ENCODE peak calls at places on chromosomes 6 and 20, in six cellular contexts. One of them, this sample, is unnamed.

GRCh38 chr20:40108321-40108720 is 580.7 kb downstream of the MAFB start:
- DNase-seq in spleen: no peak
- DNase-seq in keratinocyte: no peak
- DNase-seq in brain microvascular endothelial cell: no peak
- DNase-seq in aorta: no peak
- DNase-seq in mesenchymal stem cell: no peak
- DNase-seq in this sample: no peak

GRCh38 chr6:17987576-17988421 is at the start of gene KIF13A:
- DNase-seq in spleen: peak; percentile 93
- DNase-seq in brain microvascular endothelial cell: peak; percentile 35
- DNase-seq in aorta: peak; percentile 90
- DNase-seq in keratinocyte: no peak
- DNase-seq in mesenchymal stem cell: peak; percentile 80
- DNase-seq in this sample: peak; percentile 73

GRCh38 chr6:131013495-131013894 is 49.5 kb downstream of the EPB41L2 start:
- DNase-seq in mesenchymal stem cell: peak; percentile 76
- DNase-seq in keratinocyte: no peak
- DNase-seq in brain microvascular endothelial cell: peak; percentile 87
- DNase-seq in spleen: no peak
- DNase-seq in aorta: no peak
- DNase-seq in this sample: no peak

GRCh38 chr6:28606424-28607391 is 81.0 kb downstream of the GPX5 start:
- DNase-seq in keratinocyte: no peak
- DNase-seq in mesenchymal stem cell: peak; percentile 74
- DNase-seq in brain microvascular endothelial cell: peak; percentile 84
- DNase-seq in aorta: no peak
- DNase-seq in spleen: no peak
- DNase-seq in this sample: no peak

GRCh38 chr20:23291575-23292240 is 58.9 kb upstream of the NXT1 start:
- DNase-seq in mesenchymal stem cell: no peak
- DNase-seq in keratinocyte: no peak
- DNase-seq in aorta: no peak
- DNase-seq in spleen: peak; percentile 44
- DNase-seq in brain microvascular endothelial cell: no peak
- DNase-seq in this sample: no peak

GRCh38 chr6:158752613-158753012 is 66.6 kb downstream of the EZR start:
- DNase-seq in spleen: no peak
- DNase-seq in aorta: no peak
- DNase-seq in keratinocyte: no peak
- DNase-seq in mesenchymal stem cell: no peak
- DNase-seq in brain microvascular endothelial cell: no peak
- DNase-seq in this sample: peak; percentile 48

GRCh38 chr6:95133578-95133977 is 443.8 kb upstream of the MANEA start:
- DNase-seq in brain microvascular endothelial cell: no peak
- DNase-seq in keratinocyte: no peak
- DNase-seq in mesenchymal stem cell: peak; percentile 2
- DNase-seq in spleen: no peak
- DNase-seq in aorta: no peak
- DNase-seq in this sample: no peak

GRCh38 chr6:19833947-19834346 is 3.2 kb upstream of the ID4 start:
- DNase-seq in mesenchymal stem cell: peak; percentile 14
- DNase-seq in keratinocyte: no peak
- DNase-seq in aorta: no peak
- DNase-seq in spleen: no peak
- DNase-seq in brain microvascular endothelial cell: no peak
- DNase-seq in this sample: no peak

GRCh38 chr20:25207960-25208534 is 12.5 kb downstream of the ENTPD6 start:
- DNase-seq in spleen: no peak
- DNase-seq in aorta: no peak
- DNase-seq in mesenchymal stem cell: no peak
- DNase-seq in keratinocyte: no peak
- DNase-seq in brain microvascular endothelial cell: peak; percentile 29
- DNase-seq in this sample: no peak

GRCh38 chr6:28868873-28869272 is 54.9 kb downstream of the TRIM27 start:
- DNase-seq in aorta: no peak
- DNase-seq in keratinocyte: no peak
- DNase-seq in spleen: no peak
- DNase-seq in brain microvascular endothelial cell: no peak
- DNase-seq in mesenchymal stem cell: no peak
- DNase-seq in this sample: no peak

GRCh38 chr20:38155811-38156210 is 9.3 kb downstream of the TGM2 start:
- DNase-seq in mesenchymal stem cell: no peak
- DNase-seq in spleen: no peak
- DNase-seq in aorta: no peak
- DNase-seq in brain microvascular endothelial cell: no peak
- DNase-seq in keratinocyte: no peak
- DNase-seq in this sample: no peak
- H3K27ac ChIP-seq in mesenchymal stem cell: no peak overlapping the region
- H3K27ac ChIP-seq in spleen: no peak overlapping the region
- H3K27ac ChIP-seq in aorta: no peak overlapping the region
- H3K27ac ChIP-seq in brain microvascular endothelial cell: no peak overlapping the region
- H3K27ac ChIP-seq in keratinocyte: no peak overlapping the region
- H3K27ac ChIP-seq in this sample: peak overlapping the region; percentile 93

DNA sequence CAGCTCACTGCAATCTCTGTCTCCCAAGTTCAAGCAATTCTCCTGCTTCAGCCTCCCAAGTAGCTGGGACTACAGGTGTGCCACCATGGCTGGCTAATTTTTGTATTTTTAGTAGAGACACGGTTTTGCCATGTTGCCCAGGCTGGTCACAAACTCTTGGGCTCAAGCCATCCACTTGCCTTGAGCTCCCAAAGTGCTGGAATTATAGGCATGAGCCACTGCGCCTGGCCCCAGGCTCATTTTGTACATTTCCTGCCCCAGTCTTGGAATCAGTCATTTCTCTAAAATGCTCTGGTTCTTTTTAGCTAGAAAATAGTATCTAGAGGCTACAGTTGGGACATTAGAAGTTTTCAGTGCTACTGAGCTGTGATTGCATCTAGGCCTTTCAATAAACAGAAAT is 13.5 kb downstream of the MANBAL start:
- DNase-seq in aorta: no peak
- DNase-seq in brain microvascular endothelial cell: no peak
- DNase-seq in keratinocyte: no peak
- DNase-seq in mesenchymal stem cell: no peak
- DNase-seq in spleen: no peak
- DNase-seq in this sample: no peak
- H3K36me3 ChIP-seq in aorta: peaks cover 5% of the 10 kb centered on the region
- H3K36me3 ChIP-seq in brain microvascular endothelial cell: peaks cover 17% of the 10 kb centered on the region
- H3K36me3 ChIP-seq in keratinocyte: peaks cover 28% of the 10 kb centered on the region
- H3K36me3 ChIP-seq in mesenchymal stem cell: peaks cover 50% of the 10 kb centered on the region
- H3K36me3 ChIP-seq in spleen: peaks cover 95% of the 10 kb centered on the region
- H3K36me3 ChIP-seq in this sample: peaks cover 46% of the 10 kb centered on the region

GRCh38 chr20:45366192-45366591 is 3.2 kb downstream of the SYS1 start:
- DNase-seq in brain microvascular endothelial cell: no peak
- DNase-seq in aorta: no peak
- DNase-seq in spleen: no peak
- DNase-seq in mesenchymal stem cell: no peak
- DNase-seq in keratinocyte: no peak
- DNase-seq in this sample: no peak
- H3K27ac ChIP-seq in brain microvascular endothelial cell: no peak overlapping the region
- H3K27ac ChIP-seq in aorta: no peak overlapping the region
- H3K27ac ChIP-seq in spleen: no peak overlapping the region
- H3K27ac ChIP-seq in mesenchymal stem cell: no peak overlapping the region
- H3K27ac ChIP-seq in keratinocyte: no peak overlapping the region
- H3K27ac ChIP-seq in this sample: no peak overlapping the region

DNA sequence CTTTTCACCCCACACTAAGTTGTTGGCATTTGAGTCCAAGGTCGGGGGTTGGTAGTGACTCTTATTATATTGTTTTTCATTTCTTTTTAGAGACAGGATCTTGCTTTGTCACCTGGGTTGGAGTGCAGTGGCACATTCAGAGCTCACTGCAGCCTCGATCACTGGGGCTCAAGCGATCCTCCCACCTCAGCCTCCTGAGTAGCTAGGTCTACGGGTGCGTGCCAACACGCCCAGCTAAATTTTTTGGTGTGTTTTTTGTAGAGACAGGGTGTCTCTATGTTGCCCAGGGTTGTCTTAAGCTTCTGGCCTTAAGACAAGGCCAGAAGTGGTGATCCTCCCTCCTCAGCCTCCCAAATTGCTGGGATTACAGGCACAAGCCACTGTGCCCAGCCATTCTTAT is 25.1 kb upstream of the TGM2 start:
- DNase-seq in keratinocyte: no peak
- DNase-seq in mesenchymal stem cell: no peak
- DNase-seq in brain microvascular endothelial cell: no peak
- DNase-seq in spleen: no peak
- DNase-seq in aorta: peak; percentile 10
- DNase-seq in this sample: no peak
- H3K36me3 ChIP-seq in keratinocyte: no peaks in the 10 kb centered on the region
- H3K36me3 ChIP-seq in mesenchymal stem cell: no peaks in the 10 kb centered on the region
- H3K36me3 ChIP-seq in brain microvascular endothelial cell: no peaks in the 10 kb centered on the region
- H3K36me3 ChIP-seq in spleen: no peaks in the 10 kb centered on the region
- H3K36me3 ChIP-seq in aorta: no peaks in the 10 kb centered on the region
- H3K36me3 ChIP-seq in this sample: no peaks in the 10 kb centered on the region

GRCh38 chr20:59148713-59149493 is 14.7 kb upstream of the ZNF831 start:
- DNase-seq in mesenchymal stem cell: no peak
- DNase-seq in aorta: no peak
- DNase-seq in keratinocyte: no peak
- DNase-seq in spleen: peak; percentile 77
- DNase-seq in brain microvascular endothelial cell: no peak
- DNase-seq in this sample: no peak
- H3K27ac ChIP-seq in mesenchymal stem cell: no peak overlapping the region
- H3K27ac ChIP-seq in aorta: no peak overlapping the region
- H3K27ac ChIP-seq in keratinocyte: no peak overlapping the region
- H3K27ac ChIP-seq in spleen: peak overlapping the region; percentile 44
- H3K27ac ChIP-seq in brain microvascular endothelial cell: no peak overlapping the region
- H3K27ac ChIP-seq in this sample: peak overlapping the region; percentile 68

GRCh38 chr6:90093558-90094073 is 199.3 kb downstream of the GJA10 start:
- DNase-seq in aorta: no peak
- DNase-seq in spleen: no peak
- DNase-seq in keratinocyte: no peak
- DNase-seq in mesenchymal stem cell: no peak
- DNase-seq in brain microvascular endothelial cell: no peak
- DNase-seq in this sample: no peak

GRCh38 chr6:90095145-90095544 is 200.9 kb downstream of the GJA10 start:
- DNase-seq in aorta: no peak
- DNase-seq in spleen: no peak
- DNase-seq in keratinocyte: no peak
- DNase-seq in mesenchymal stem cell: no peak
- DNase-seq in brain microvascular endothelial cell: no peak
- DNase-seq in this sample: no peak

GRCh38 chr6:90097357-90097756 is 199.3 kb downstream of the BACH2 start:
- DNase-seq in aorta: no peak
- DNase-seq in keratinocyte: no peak
- DNase-seq in mesenchymal stem cell: no peak
- DNase-seq in spleen: no peak
- DNase-seq in brain microvascular endothelial cell: no peak
- DNase-seq in this sample: no peak

GRCh38 chr6:90096818-90097217 is 199.8 kb downstream of the BACH2 start:
- DNase-seq in spleen: no peak
- DNase-seq in mesenchymal stem cell: no peak
- DNase-seq in keratinocyte: no peak
- DNase-seq in aorta: no peak
- DNase-seq in brain microvascular endothelial cell: no peak
- DNase-seq in this sample: no peak

DNA sequence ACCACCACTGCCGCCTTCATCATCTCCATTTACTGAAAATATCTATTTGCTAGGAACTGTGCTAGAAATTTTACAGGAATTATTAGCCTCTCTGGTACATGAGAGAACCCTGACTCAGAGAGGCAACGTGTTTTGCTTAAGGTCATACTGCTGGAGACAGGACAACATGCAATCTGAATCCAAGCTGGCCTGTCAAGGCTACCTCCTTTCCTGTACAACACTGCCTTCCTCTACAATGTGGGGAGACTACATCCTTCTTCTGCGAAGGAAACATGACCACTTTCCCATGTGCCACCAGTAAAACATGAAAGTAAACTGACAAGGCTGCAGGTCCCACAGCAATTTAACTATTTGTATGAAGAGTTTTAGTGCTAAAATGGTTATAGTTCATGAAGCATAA is 200.9 kb downstream of the BACH2 start:
- DNase-seq in keratinocyte: no peak
- DNase-seq in mesenchymal stem cell: no peak
- DNase-seq in spleen: no peak
- DNase-seq in brain microvascular endothelial cell: no peak
- DNase-seq in aorta: no peak
- DNase-seq in this sample: no peak
- H3K36me3 ChIP-seq in keratinocyte: no peaks in the 10 kb centered on the region
- H3K36me3 ChIP-seq in mesenchymal stem cell: no peaks in the 10 kb centered on the region
- H3K36me3 ChIP-seq in spleen: no peaks in the 10 kb centered on the region
- H3K36me3 ChIP-seq in brain microvascular endothelial cell: no peaks in the 10 kb centered on the region
- H3K36me3 ChIP-seq in aorta: no peaks in the 10 kb centered on the region
- H3K36me3 ChIP-seq in this sample: no peaks in the 10 kb centered on the region

GRCh38 chr6:118780728-118781127 is 113.2 kb upstream of the ASF1A start:
- DNase-seq in keratinocyte: peak; percentile 32
- DNase-seq in brain microvascular endothelial cell: no peak
- DNase-seq in mesenchymal stem cell: no peak
- DNase-seq in aorta: no peak
- DNase-seq in spleen: no peak
- DNase-seq in this sample: no peak
- H3K27ac ChIP-seq in keratinocyte: no peak overlapping the region
- H3K27ac ChIP-seq in brain microvascular endothelial cell: no peak overlapping the region
- H3K27ac ChIP-seq in mesenchymal stem cell: no peak overlapping the region
- H3K27ac ChIP-seq in aorta: no peak overlapping the region
- H3K27ac ChIP-seq in spleen: no peak overlapping the region
- H3K27ac ChIP-seq in this sample: no peak overlapping the region

This sample was measured in left ventricle myocardium inferior.